ENCODE peak calls at places on chromosomes 6 and 20, in eight cellular contexts. H is central memory CD4-positive, alpha-beta T cell; R is epithelial cell of prostate; C is naive thymus-derived CD8-positive, alpha-beta T cell; B is AG08396; K is omental fat pad; P is WTC11; L is RKO. E is an unnamed sample.

GRCh38 chr6:80872194-80872950 is 765.9 kb downstream of the BCKDHB start:
- DNase-seq in H (no peak), R (no peak), C (no peak), B (no peak), K (no peak), P (no peak), L (no peak), E (peak; percentile 41)

GRCh38 chr6:87151786-87152527 is 3.4 kb upstream of the ZNF292 start:
- DNase-seq in H (peak; percentile 63), R (no peak), C (peak; percentile 84), B (peak; percentile 52), K (peak; percentile 39), P (peak; percentile 67), L (no peak), E (no peak)

GRCh38 chr6:140857734-140858380 is 1274.9 kb upstream of the GJE1 start:
- DNase-seq in H (no peak), R (peak; percentile 55), C (no peak), B (peak; percentile 54), K (no peak), P (no peak), L (peak; percentile 66), E (peak; percentile 74)

GRCh38 chr6:140071115-140071514 is 696.7 kb upstream of the CITED2 start:
- DNase-seq in H (no peak), R (peak; percentile 8), C (no peak), B (no peak), K (no peak), P (no peak), L (no peak), E (no peak)

GRCh38 chr6:127343753-127344659 is 597 bp upstream of the ECHDC1 start:
- DNase-seq in H (peak; percentile 2), R (no peak), C (no peak), B (no peak), K (no peak), P (no peak), L (peak; percentile 64), E (peak; percentile 12)

GRCh38 chr6:58113960-58114359 is 796.5 kb downstream of the PRIM2 start:
- DNase-seq in H (no peak), R (no peak), C (no peak), B (no peak), K (no peak), P (no peak), L (no peak), E (no peak)

GRCh38 chr6:7939864-7940228 is 29.3 kb upstream of the TXNDC5 start:
- DNase-seq in H (no peak), R (no peak), C (no peak), B (no peak), K (no peak), P (no peak), L (no peak), E (no peak)

GRCh38 chr6:121413831-121414368 is 21.5 kb upstream of the GJA1 start:
- DNase-seq in H (no peak), R (no peak), C (no peak), B (no peak), K (no peak), P (no peak), L (no peak), E (peak; percentile 25)

GRCh38 chr6:133436652-133437051 is 195.5 kb downstream of the EYA4 start:
- DNase-seq in H (no peak), R (no peak), C (no peak), B (peak; percentile 30), K (no peak), P (no peak), L (no peak), E (no peak)

GRCh38 chr6:76684881-76685280 is 612.4 kb upstream of the IMPG1 start:
- DNase-seq in H (no peak), R (no peak), C (no peak), B (no peak), K (no peak), P (no peak), L (no peak), E (peak; percentile 10)

GRCh38 chr20:34058831-34059230 is 53.2 kb downstream of the EIF2S2 start:
- DNase-seq in H (peak; percentile 57), R (no peak), C (no peak), B (no peak), K (no peak), P (no peak), L (peak; percentile 35), E (no peak)

GRCh38 chr20:31691646-31692275 is 30.9 kb downstream of the BCL2L1 start:
- DNase-seq in H (no peak), R (no peak), C (no peak), B (no peak), K (no peak), P (no peak), L (no peak), E (no peak)

GRCh38 chr6:89393659-89394058 is 18.4 kb downstream of the RRAGD start:
- DNase-seq in H (no peak), R (no peak), C (no peak), B (no peak), K (no peak), P (no peak), L (no peak), E (no peak)

GRCh38 chr6:18763086-18763485 is 375.9 kb downstream of the RNF144B start:
- DNase-seq in H (no peak), R (peak; percentile 16), C (no peak), B (no peak), K (no peak), P (no peak), L (no peak), E (no peak)

GRCh38 chr20:41171736-41172295 is 34.5 kb downstream of the PLCG1 start:
- DNase-seq in H (no peak), R (no peak), C (no peak), B (no peak), K (no peak), P (no peak), L (no peak), E (no peak)

GRCh38 chr20:13101701-13102100 is 92.9 kb downstream of the SPTLC3 start:
- DNase-seq in H (no peak), R (no peak), C (no peak), B (peak; percentile 13), K (no peak), P (no peak), L (no peak), E (no peak)

GRCh38 chr6:112939543-112939942 is 592.4 kb downstream of the RFPL4B start:
- DNase-seq in H (no peak), R (no peak), C (no peak), B (no peak), K (no peak), P (no peak), L (no peak), E (no peak)

GRCh38 chr6:119312875-119313338 is 36.7 kb downstream of the MAN1A1 start:
- DNase-seq in H (no peak), R (no peak), C (no peak), B (no peak), K (no peak), P (no peak), L (no peak), E (no peak)

GRCh38 chr6:118963003-118963402 is 28.0 kb upstream of the MCM9 start:
- DNase-seq in H (no peak), R (no peak), C (no peak), B (no peak), K (no peak), P (no peak), L (peak; percentile 47), E (peak; percentile 33)

GRCh38 chr6:111414373-111414772 is 68.6 kb downstream of the REV3L start:
- DNase-seq in H (no peak), R (no peak), C (no peak), B (no peak), K (no peak), P (no peak), L (no peak), E (no peak)

GRCh38 chr20:45052698-45053440 is 48.1 kb downstream of the KCNS1 start:
- DNase-seq in H (peak; percentile 25), R (no peak), C (no peak), B (peak; percentile 61), K (no peak), P (no peak), L (no peak), E (peak; percentile 98)

E was measured in SK-MEL-5.